ENCODE peak calls at places on chromosome 1, in seven cellular contexts. D is HFFc6; C is sciatic nerve; Q is ascending aorta; U is putamen; M is NCI-H2029 treated with DMSO at 0.1 percent for 48 hours; F is stimulated activated CD4-positive, alpha-beta T cell treated with anti-CD3 and anti-CD28 coated beads, Interleukin-4, amount 100 ng/mL, for 48 hours. X is an unnamed sample.
A peak's percentile ranks its signal among the peaks of the same experiment; 100 is the strongest.

GRCh38 chr1:92536593-92537332 is 50.0 kb upstream of the GFI1 start:
- DNase-seq in F (no peak), D (peak; percentile 32), U (no peak), Q (no peak), M (no peak), C (no peak), X (peak; percentile 66)

GRCh38 chr1:197763307-197763706 is 12.0 kb downstream of the DENND1B start:
- DNase-seq in Q (no peak), D (peak; percentile 45), M (no peak), C (no peak), F (no peak), U (no peak), X (no peak)

GRCh38 chr1:32744063-32744410 is 41.5 kb upstream of the SYNC start:
- DNase-seq in Q (no peak), U (no peak), F (no peak), M (no peak), D (no peak), C (no peak), X (no peak)

GRCh38 chr1:62391369-62391971 is 45.4 kb upstream of the USP1 start:
- DNase-seq in D (no peak), C (no peak), Q (no peak), M (no peak), U (no peak), F (peak; percentile 11), X (peak; percentile 40)

GRCh38 chr1:201624741-201625646 is 86.1 kb downstream of the NAV1 start:
- DNase-seq in Q (no peak), U (no peak), D (peak; percentile 96), C (no peak), M (no peak), F (no peak), X (no peak)

GRCh38 chr1:59342801-59343575 is 46.1 kb downstream of the FGGY start:
- DNase-seq in D (no peak), Q (no peak), F (no peak), C (no peak), M (no peak), U (no peak), X (no peak)

GRCh38 chr1:183806086-183806485 is 1.2 kb downstream of the RGL1 start:
- DNase-seq in Q (no peak), U (no peak), M (no peak), F (no peak), D (no peak), C (no peak), X (no peak)

GRCh38 chr1:3465935-3466321 is 11.5 kb downstream of the ARHGEF16 start:
- DNase-seq in D (no peak), Q (no peak), M (no peak), F (no peak), U (no peak), C (no peak), X (no peak)

GRCh38 chr1:160032165-160032827 is 506 bp upstream of the PIGM start:
- DNase-seq in Q (no peak), M (no peak), C (no peak), D (no peak), U (no peak), F (no peak), X (peak; percentile 25)

GRCh38 chr1:234570741-234571140 is 39.2 kb downstream of the IRF2BP2 start:
- DNase-seq in U (no peak), Q (no peak), F (no peak), D (no peak), M (no peak), C (no peak), X (no peak)

GRCh38 chr1:183872406-183872805 is 67.5 kb downstream of the RGL1 start:
- DNase-seq in U (no peak), D (no peak), C (no peak), M (no peak), F (no peak), Q (no peak), X (no peak)

X was measured in GM13976.